ENCODE peak calls at places on chromosomes 13 and 19, in four cellular contexts. One of them, this sample, is unnamed.

GRCh38 chr13:78147905-78148304 is 229.3 kb upstream of the EDNRB start:
- DNase-seq in A549: peak; percentile 1
- DNase-seq in HepG2: no peak
- DNase-seq in K562: no peak
- DNase-seq in this sample: no peak

GRCh38 chr13:75091707-75092106 is 390.3 kb downstream of the TBC1D4 start:
- DNase-seq in A549: no peak
- DNase-seq in K562: no peak
- DNase-seq in HepG2: no peak
- DNase-seq in this sample: no peak

GRCh38 chr13:80082396-80083096 is 258.4 kb downstream of the SPRY2 start:
- DNase-seq in A549: no peak
- DNase-seq in K562: no peak
- DNase-seq in HepG2: no peak
- DNase-seq in this sample: no peak

GRCh38 chr19:8575467-8575997 is 1.7 kb downstream of the MYO1F start:
- DNase-seq in HepG2: no peak
- DNase-seq in A549: peak; percentile 57
- DNase-seq in K562: no peak
- DNase-seq in this sample: no peak

GRCh38 chr13:39892731-39893293 is 237.3 kb downstream of the COG6 start:
- DNase-seq in K562: no peak
- DNase-seq in HepG2: no peak
- DNase-seq in A549: no peak
- DNase-seq in this sample: no peak

GRCh38 chr19:5143471-5144411 is 174.8 kb downstream of the KDM4B start:
- DNase-seq in K562: no peak
- DNase-seq in A549: no peak
- DNase-seq in HepG2: no peak
- DNase-seq in this sample: no peak

GRCh38 chr13:102911336-102911735 is 65.5 kb downstream of the ERCC5 start:
- DNase-seq in A549: no peak
- DNase-seq in K562: no peak
- DNase-seq in HepG2: no peak
- DNase-seq in this sample: no peak

GRCh38 chr19:48992571-48993174 is 436 bp downstream of the GYS1 start:
- DNase-seq in HepG2: no peak
- DNase-seq in A549: no peak
- DNase-seq in K562: peak; percentile 43
- DNase-seq in this sample: no peak

GRCh38 chr19:29479941-29480340 is 45.9 kb upstream of the VSTM2B start:
- DNase-seq in HepG2: no peak
- DNase-seq in K562: no peak
- DNase-seq in A549: no peak
- DNase-seq in this sample: no peak
- TF ChIP-seq NR3C1 in HepG2: no peak
- TF ChIP-seq NR3C1 in K562: no peak
- TF ChIP-seq NR3C1 in A549: no peak
- TF ChIP-seq NR3C1 in this sample: no peak

GRCh38 chr13:110294624-110295023 is 12.3 kb downstream of the COL4A1 start:
- DNase-seq in A549: no peak
- DNase-seq in K562: no peak
- DNase-seq in HepG2: no peak
- DNase-seq in this sample: no peak

GRCh38 chr13:110293037-110293436 is 13.9 kb downstream of the COL4A1 start:
- DNase-seq in A549: no peak
- DNase-seq in HepG2: no peak
- DNase-seq in K562: no peak
- DNase-seq in this sample: no peak

GRCh38 chr13:110291286-110291685 is 15.7 kb downstream of the COL4A1 start:
- DNase-seq in A549: no peak
- DNase-seq in HepG2: no peak
- DNase-seq in K562: no peak
- DNase-seq in this sample: no peak

GRCh38 chr13:110293649-110294048 is 13.3 kb downstream of the COL4A1 start:
- DNase-seq in K562: no peak
- DNase-seq in A549: no peak
- DNase-seq in HepG2: no peak
- DNase-seq in this sample: no peak

GRCh38 chr13:110294146-110294545 is 12.8 kb downstream of the COL4A1 start:
- DNase-seq in HepG2: no peak
- DNase-seq in K562: no peak
- DNase-seq in A549: no peak
- DNase-seq in this sample: no peak
- TF ChIP-seq NR3C1 in HepG2: no peak
- TF ChIP-seq NR3C1 in K562: no peak
- TF ChIP-seq NR3C1 in A549: no peak
- TF ChIP-seq NR3C1 in this sample: no peak

DNA sequence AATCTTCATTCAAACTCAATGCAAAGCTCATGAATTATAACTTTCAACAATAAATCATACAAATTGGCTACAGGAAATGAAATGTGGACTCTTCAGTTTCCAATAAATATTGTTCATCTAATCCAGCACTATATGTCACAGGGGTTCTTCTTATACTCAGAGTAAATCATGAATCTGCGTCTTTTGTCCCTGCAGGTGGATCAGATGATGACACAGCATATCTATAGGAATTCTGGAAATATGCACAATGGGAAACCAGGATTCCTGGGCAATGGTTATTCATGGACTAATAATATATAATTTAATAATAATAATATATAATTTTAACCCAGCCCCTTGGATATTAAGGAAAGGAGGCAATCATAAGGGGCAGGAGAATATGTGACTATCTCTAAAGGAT is 8.4 kb downstream of the ZNF573 start:
- DNase-seq in HepG2: no peak
- DNase-seq in K562: no peak
- DNase-seq in A549: no peak
- DNase-seq in this sample: no peak
- TF ChIP-seq NR3C1 in HepG2: no peak
- TF ChIP-seq NR3C1 in K562: no peak
- TF ChIP-seq NR3C1 in A549: no peak
- TF ChIP-seq NR3C1 in this sample: no peak

DNA sequence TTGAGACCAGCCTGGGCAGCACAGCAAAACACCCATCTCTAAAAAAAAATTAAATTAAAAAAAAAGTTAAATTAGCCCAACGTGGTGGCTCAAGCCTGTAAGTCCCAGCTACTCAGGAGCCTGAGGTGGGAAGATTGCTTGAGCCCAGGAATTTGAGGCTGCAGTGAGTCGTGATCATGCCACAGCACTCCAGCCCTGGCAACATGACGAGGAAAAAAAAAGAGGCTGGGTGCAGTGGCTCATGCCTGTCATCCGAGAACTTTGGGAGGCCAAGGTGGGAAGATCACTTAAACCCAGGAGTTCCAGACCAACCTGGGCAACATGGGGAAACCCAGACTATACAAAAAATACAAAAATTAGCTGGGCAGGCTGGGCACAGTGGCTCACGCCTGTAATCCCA is 2.2 kb upstream of the TMEM161A start:
- DNase-seq in A549: no peak
- DNase-seq in HepG2: no peak
- DNase-seq in K562: no peak
- DNase-seq in this sample: no peak
- TF ChIP-seq NR3C1 in A549: no peak
- TF ChIP-seq NR3C1 in HepG2: no peak
- TF ChIP-seq NR3C1 in K562: no peak
- TF ChIP-seq NR3C1 in this sample: no peak

GRCh38 chr13:111893071-111893606 is 173.8 kb upstream of the SOX1 start:
- DNase-seq in A549: no peak
- DNase-seq in HepG2: no peak
- DNase-seq in K562: no peak
- DNase-seq in this sample: peak; percentile 72
- TF ChIP-seq NR3C1 in A549: no peak
- TF ChIP-seq NR3C1 in HepG2: no peak
- TF ChIP-seq NR3C1 in K562: no peak
- TF ChIP-seq NR3C1 in this sample: no peak

GRCh38 chr19:51294211-51294976 is 17.1 kb upstream of the IGLON5 start:
- DNase-seq in HepG2: no peak
- DNase-seq in A549: no peak
- DNase-seq in K562: no peak
- DNase-seq in this sample: no peak
- TF ChIP-seq NR3C1 in HepG2: no peak
- TF ChIP-seq NR3C1 in A549: no peak
- TF ChIP-seq NR3C1 in K562: no peak
- TF ChIP-seq NR3C1 in this sample: no peak

DNA sequence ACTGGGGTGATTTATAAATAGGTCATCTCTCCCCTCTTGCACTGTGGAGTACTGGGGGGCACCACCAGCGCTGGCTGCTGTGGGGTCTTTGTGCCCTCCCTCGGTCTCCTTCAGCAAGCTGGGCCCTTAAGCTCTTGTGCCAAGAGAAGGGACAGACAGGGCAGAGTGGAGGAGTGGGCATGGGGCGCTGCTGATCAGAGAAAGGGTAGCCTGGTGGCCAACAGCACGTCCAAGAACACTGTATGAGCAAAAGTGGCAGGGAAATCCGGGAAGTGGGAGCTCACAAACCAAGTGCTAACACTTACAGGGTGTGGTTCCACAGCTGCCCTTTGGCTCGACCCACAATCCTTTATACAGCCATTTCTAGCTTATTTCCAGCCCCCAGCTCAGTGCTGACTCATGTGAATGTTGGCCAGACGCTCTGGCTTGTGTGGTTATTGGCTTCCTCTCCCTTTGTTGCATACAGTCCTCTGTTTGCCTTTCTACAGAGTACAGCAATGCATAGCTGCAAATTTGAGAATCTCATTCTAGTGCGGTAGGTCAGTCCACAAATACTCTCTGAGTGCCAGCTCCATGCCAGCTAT is 298.8 kb downstream of the SHISA2 start:
- DNase-seq in A549: no peak
- DNase-seq in K562: no peak
- DNase-seq in HepG2: no peak
- DNase-seq in this sample: no peak
- TF ChIP-seq NR3C1 in A549: no peak
- TF ChIP-seq NR3C1 in K562: no peak
- TF ChIP-seq NR3C1 in HepG2: no peak
- TF ChIP-seq NR3C1 in this sample: no peak

DNA sequence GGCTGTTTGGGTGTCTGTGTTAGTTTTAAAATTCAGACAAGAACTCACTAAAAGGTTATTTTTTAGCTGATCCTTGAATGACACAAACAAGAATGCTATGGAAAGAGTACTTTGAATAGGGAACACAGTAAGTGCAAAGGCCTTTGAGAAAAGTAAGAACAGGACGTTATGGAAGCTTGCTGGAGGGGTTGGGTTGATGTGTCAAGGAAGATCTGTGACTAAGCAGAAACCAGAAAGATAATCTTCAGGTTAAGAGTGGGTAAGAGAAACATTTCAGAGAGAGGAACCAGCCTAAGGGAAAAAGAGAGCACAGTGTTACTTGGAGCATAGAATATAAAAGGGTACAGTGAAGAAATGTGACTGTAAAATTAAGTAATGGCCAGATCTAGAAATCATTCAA is 41.2 kb upstream of the TRPC4 start:
- DNase-seq in HepG2: no peak
- DNase-seq in K562: no peak
- DNase-seq in A549: no peak
- DNase-seq in this sample: no peak
- TF ChIP-seq NR3C1 in HepG2: no peak
- TF ChIP-seq NR3C1 in K562: no peak
- TF ChIP-seq NR3C1 in A549: no peak
- TF ChIP-seq NR3C1 in this sample: no peak

GRCh38 chr19:39913682-39914333 is 20.6 kb downstream of the FCGBP start:
- DNase-seq in HepG2: no peak
- DNase-seq in A549: no peak
- DNase-seq in K562: no peak
- DNase-seq in this sample: no peak
- TF ChIP-seq NR3C1 in HepG2: no peak
- TF ChIP-seq NR3C1 in A549: no peak
- TF ChIP-seq NR3C1 in K562: no peak
- TF ChIP-seq NR3C1 in this sample: no peak